ENCODE peak calls at places on chromosomes 16 and 17, in eight cellular contexts. P is mammary epithelial cell, B is adrenal gland, T is ovary, H is pancreas, R is endodermal cell, J is tibial nerve, K is uterus. M is an unnamed sample.

GRCh38 chr17:73420897-73421296 is 109.1 kb upstream of the CDC42EP4 start:
- DNase-seq in P (peak), B (no peak), T (no peak), H (no peak), R (peak), J (no peak), K (no peak), M (peak)

GRCh38 chr17:59331929-59332889 is 754 bp downstream of the YPEL2 start:
- DNase-seq in P (peak), B (peak), T (peak), H (peak), R (peak), J (no peak), K (peak), M (no peak)

GRCh38 chr16:82660078-82660645 is 33.4 kb downstream of the CDH13 start:
- DNase-seq in P (peak), B (no peak), T (no peak), H (no peak), R (no peak), J (no peak), K (no peak), M (peak)

GRCh38 chr17:28807925-28808641 is 34.5 kb downstream of the FAM222B start:
- DNase-seq in P (peak), B (peak), T (peak), H (no peak), R (peak), J (no peak), K (no peak), M (peak)

GRCh38 chr16:88309905-88310259 is 72.9 kb upstream of the ZNF469 start:
- DNase-seq in P (no peak), B (no peak), T (no peak), H (peak), R (no peak), J (no peak), K (no peak), M (no peak)

GRCh38 chr17:8803531-8804416 is 4.6 kb upstream of the MFSD6L start:
- DNase-seq in P (no peak), B (no peak), T (no peak), H (no peak), R (peak), J (no peak), K (no peak), M (no peak)

GRCh38 chr17:80866050-80866793 is 125.4 kb upstream of the CHMP6 start:
- DNase-seq in P (peak), B (peak), T (peak), H (peak), R (peak), J (peak), K (peak), M (peak)

GRCh38 chr17:37847811-37848331 is 76.3 kb upstream of the TBC1D3K start:
- DNase-seq in P (peak), B (no peak), T (no peak), H (no peak), R (no peak), J (no peak), K (no peak), M (peak)

GRCh38 chr17:33751702-33752065 is 458.6 kb upstream of the ASIC2 start:
- DNase-seq in P (no peak), B (no peak), T (no peak), H (no peak), R (peak), J (no peak), K (no peak), M (no peak)

GRCh38 chr16:14043278-14043677 is 27.8 kb upstream of the MRTFB start:
- DNase-seq in P (no peak), B (no peak), T (no peak), H (no peak), R (no peak), J (no peak), K (no peak), M (no peak)

GRCh38 chr16:69839798-69840409 is 77.8 kb downstream of the WWP2 start:
- DNase-seq in P (no peak), B (peak), T (no peak), H (peak), R (no peak), J (no peak), K (no peak), M (no peak)

GRCh38 chr17:50642722-50643656 is 8.3 kb downstream of the ABCC3 start:
- DNase-seq in P (peak), B (peak), T (no peak), H (no peak), R (peak), J (no peak), K (no peak), M (peak)

GRCh38 chr17:33387406-33387805 is 94.3 kb upstream of the ASIC2 start:
- DNase-seq in P (no peak), B (no peak), T (no peak), H (no peak), R (no peak), J (no peak), K (no peak), M (no peak)

GRCh38 chr17:6304894-6305612 is 129.9 kb downstream of the AIPL1 start:
- DNase-seq in P (no peak), B (no peak), T (no peak), H (no peak), R (no peak), J (no peak), K (no peak), M (no peak)

GRCh38 chr17:63984651-63985386 is 12.1 kb upstream of the SCN4A start:
- DNase-seq in P (peak), B (peak), T (peak), H (no peak), R (no peak), J (no peak), K (no peak), M (peak)

GRCh38 chr16:18804540-18804939 is 3.2 kb upstream of the ARL6IP1 start:
- DNase-seq in P (no peak), B (no peak), T (no peak), H (no peak), R (peak), J (no peak), K (no peak), M (no peak)

GRCh38 chr17:47703191-47703591 is 9.2 kb downstream of the TBKBP1 start:
- DNase-seq in P (no peak), B (no peak), T (peak), H (peak), R (no peak), J (no peak), K (no peak), M (no peak)

GRCh38 chr16:68227850-68228553 is 7.9 kb downstream of the ESRP2 start:
- DNase-seq in P (no peak), B (no peak), T (no peak), H (peak), R (peak), J (no peak), K (no peak), M (no peak)

GRCh38 chr16:64397042-64397441 is 724.8 kb downstream of the CDH11 start:
- DNase-seq in P (no peak), B (no peak), T (no peak), H (no peak), R (no peak), J (no peak), K (no peak), M (peak)

GRCh38 chr17:13725286-13725990 is 123.7 kb upstream of the HS3ST3A1 start:
- DNase-seq in P (no peak), B (no peak), T (no peak), H (no peak), R (no peak), J (no peak), K (no peak), M (no peak)

GRCh38 chr16:81687183-81687456 is 92.0 kb upstream of the PLCG2 start:
- DNase-seq in P (no peak), B (no peak), T (no peak), H (no peak), R (no peak), J (no peak), K (no peak), M (no peak)

GRCh38 chr16:1762196-1762878 is 9.0 kb downstream of the NME3 start:
- DNase-seq in P (no peak), B (no peak), T (no peak), H (peak), R (no peak), J (no peak), K (no peak), M (no peak)

GRCh38 chr16:27387724-27388123 is 14.2 kb upstream of the IL21R start:
- DNase-seq in P (no peak), B (no peak), T (no peak), H (no peak), R (no peak), J (no peak), K (no peak), M (no peak)

GRCh38 chr16:81181013-81181720 is 57.3 kb upstream of the BCO1 start:
- DNase-seq in P (peak), B (peak), T (peak), H (no peak), R (peak), J (peak), K (peak), M (peak)

GRCh38 chr17:32742686-32743538 is 134.0 kb downstream of the MYO1D start:
- DNase-seq in P (no peak), B (no peak), T (no peak), H (no peak), R (no peak), J (no peak), K (no peak), M (no peak)

GRCh38 chr17:80106176-80106575 is 4.8 kb downstream of the GAA start:
- DNase-seq in P (no peak), B (no peak), T (no peak), H (peak), R (no peak), J (no peak), K (no peak), M (no peak)

GRCh38 chr17:9107527-9107926 is 86.2 kb downstream of the NTN1 start:
- DNase-seq in P (no peak), B (no peak), T (no peak), H (no peak), R (peak), J (no peak), K (no peak), M (no peak)

GRCh38 chr17:45577571-45578279 is 87.2 kb upstream of the PLEKHM1 start:
- DNase-seq in P (no peak), B (peak), T (no peak), H (no peak), R (no peak), J (no peak), K (no peak), M (no peak)

GRCh38 chr16:85402910-85403692 is 210.0 kb upstream of the GSE1 start:
- DNase-seq in P (no peak), B (peak), T (peak), H (peak), R (peak), J (peak), K (peak), M (peak)

GRCh38 chr17:41619162-41619933 is 5.0 kb downstream of the KRT17 start:
- DNase-seq in P (peak), B (no peak), T (no peak), H (no peak), R (peak), J (no peak), K (no peak), M (peak)

GRCh38 chr16:3180445-3180878 is 7.5 kb upstream of the OR1F1 start:
- DNase-seq in P (peak), B (no peak), T (no peak), H (no peak), R (peak), J (no peak), K (no peak), M (peak)

GRCh38 chr16:3183445-3184139 is 4.4 kb upstream of the OR1F1 start:
- DNase-seq in P (no peak), B (no peak), T (no peak), H (no peak), R (peak), J (no peak), K (no peak), M (no peak)

GRCh38 chr16:3186946-3187690 is 886 bp upstream of the OR1F1 start:
- DNase-seq in P (no peak), B (no peak), T (no peak), H (no peak), R (peak), J (no peak), K (no peak), M (no peak)

GRCh38 chr16:3179651-3180050 is 8.4 kb upstream of the OR1F1 start:
- DNase-seq in P (no peak), B (no peak), T (no peak), H (no peak), R (no peak), J (no peak), K (no peak), M (no peak)

DNA sequence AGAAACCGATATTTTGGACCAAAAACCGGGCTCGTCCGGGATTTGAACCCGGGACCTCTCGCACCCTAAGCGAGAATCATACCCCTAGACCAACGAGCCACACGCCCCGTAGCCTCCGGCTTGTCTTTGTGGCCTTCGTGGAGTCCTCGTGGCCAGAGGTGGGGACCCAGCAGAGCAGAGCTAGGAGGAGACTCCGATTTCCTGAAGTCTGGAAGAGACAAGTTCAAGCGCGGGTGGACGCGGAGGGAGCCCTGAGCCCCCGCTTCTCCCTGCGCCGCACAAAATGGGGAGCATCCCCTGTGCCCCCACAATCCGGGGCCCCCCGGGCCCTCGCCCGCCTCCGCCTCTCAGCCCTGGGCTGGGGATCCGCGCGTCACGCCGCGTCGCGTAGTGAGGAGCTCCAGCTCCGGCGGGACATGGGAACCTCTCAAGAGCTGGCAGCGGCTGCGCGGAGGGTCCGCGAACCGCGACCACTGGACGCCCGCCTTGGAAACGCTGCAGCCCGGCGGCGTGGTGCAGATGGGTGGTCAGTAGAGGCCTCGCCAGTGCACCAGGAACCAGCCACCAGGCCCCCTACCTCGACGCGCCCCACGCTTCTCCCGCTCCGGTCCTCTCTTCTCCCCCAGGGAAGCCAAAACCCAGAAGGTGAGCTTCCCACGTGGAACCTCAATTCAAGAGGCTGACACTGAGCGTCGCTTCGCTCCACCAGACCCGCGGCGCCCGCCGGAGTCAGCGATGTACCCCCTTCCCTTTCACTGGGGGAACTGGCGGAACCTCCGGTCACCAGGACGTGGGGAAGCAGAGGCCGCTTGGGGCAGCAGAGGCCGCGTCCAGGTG is 5.2 kb upstream of the OR1F1 start:
- DNase-seq in P (peak), B (no peak), T (no peak), H (no peak), R (peak), J (no peak), K (no peak), M (peak)
- TF ChIP-seq CTCF in P (peak), B (no peak), T (no peak), H (no peak), R (peak), J (no peak), K (peak), M (peak)

DNA sequence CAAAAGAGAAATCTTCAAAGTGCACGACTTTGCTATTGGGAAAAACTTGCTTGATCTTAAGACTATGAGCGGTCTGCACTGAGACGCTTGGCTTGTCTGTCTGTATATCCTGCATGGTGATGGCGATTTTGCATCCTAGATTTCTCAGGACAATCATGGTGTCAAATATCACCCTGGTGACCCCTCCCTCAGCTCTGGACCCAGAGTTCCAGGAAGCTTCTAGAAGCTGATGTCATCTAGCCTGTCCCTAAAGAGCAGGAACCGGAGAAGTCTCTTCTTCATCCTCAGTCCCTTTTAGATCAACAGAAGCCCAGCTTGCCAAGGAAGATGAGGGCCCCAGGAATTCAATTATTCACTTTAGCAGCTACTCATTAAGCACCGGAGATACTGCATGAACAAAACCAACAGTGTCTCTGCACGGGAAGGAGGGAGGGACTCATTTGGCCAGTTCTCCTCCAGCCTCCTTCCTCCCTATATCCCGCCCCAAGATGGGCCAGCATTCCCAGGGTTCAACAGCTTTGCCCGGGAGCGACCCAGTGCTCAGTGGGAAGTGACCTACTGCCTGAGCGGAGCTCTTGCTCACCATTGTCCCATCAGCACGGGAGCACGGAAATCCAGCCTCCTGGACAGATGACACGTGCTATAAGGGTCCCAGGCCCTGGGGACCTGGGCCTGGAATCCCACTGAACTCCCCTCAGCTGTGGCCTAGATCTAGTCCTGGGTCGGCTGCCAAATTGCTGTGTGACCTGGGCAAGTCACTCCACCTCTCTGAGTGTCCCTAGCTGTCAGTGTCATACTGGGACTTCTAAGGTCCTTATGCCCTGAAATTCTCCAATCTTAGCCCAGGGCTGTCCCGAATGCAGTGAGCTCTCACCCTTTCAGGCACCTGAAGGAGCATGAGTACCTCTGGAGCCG is 3.8 kb downstream of the EMP2 start:
- DNase-seq in P (no peak), B (no peak), T (no peak), H (no peak), R (no peak), J (no peak), K (no peak), M (no peak)
- H3K4me3 ChIP-seq in P (no peak), B (no peak), T (no peak), H (no peak), R (no peak), J (no peak), K (no peak), M (no peak)

GRCh38 chr17:74601944-74602572 is 10.0 kb upstream of the CD300LD start:
- DNase-seq in P (peak), B (no peak), T (no peak), H (no peak), R (peak), J (no peak), K (no peak), M (peak)
- TF ChIP-seq CTCF in P (peak), B (peak), T (no peak), H (no peak), R (peak), J (peak), K (no peak), M (peak)

GRCh38 chr16:51153275-51153991 is 2.4 kb upstream of the SALL1 start:
- DNase-seq in P (no peak), B (no peak), T (no peak), H (no peak), R (peak), J (no peak), K (peak), M (no peak)
- H3K4me3 ChIP-seq in P (no peak), B (no peak), T (peak), H (peak), R (peak), J (no peak), K (peak), M (no peak)

GRCh38 chr17:77667478-77667877 is 291.0 kb upstream of the TNRC6C start:
- DNase-seq in P (no peak), B (no peak), T (no peak), H (no peak), R (no peak), J (no peak), K (no peak), M (no peak)
- TF ChIP-seq CTCF in P (no peak), B (no peak), T (no peak), H (no peak), R (no peak), J (no peak), K (no peak), M (no peak)

DNA sequence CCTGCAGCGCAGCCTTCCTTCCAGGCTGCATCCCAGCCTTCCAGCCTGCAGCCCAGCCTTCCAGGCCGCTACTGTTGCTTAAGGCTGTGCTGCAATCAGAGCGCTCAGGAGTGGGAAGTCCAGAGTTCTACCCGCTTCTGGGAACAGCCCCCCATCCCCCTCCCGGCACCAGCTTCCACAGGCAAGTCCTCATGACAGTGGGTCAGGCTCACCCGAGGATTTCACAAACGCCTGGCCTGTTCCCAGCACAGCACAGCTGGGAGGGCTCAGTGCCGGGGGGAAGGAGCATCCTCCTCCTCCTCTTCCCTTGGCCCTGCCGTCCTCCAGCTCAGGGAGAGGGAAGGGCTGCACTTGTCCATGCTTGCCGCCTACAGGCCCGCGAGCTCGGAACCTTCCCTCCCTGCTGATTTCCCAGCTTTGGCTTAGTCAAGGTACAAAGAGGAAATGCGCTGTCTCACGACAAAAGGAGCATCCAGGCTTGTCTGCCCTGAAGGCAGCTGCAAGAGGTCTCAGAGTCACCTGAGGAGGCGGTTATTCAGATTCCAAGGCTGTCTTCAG is 8.3 kb downstream of the SOCS3 start:
- DNase-seq in P (peak), B (peak), T (peak), H (peak), R (peak), J (peak), K (peak), M (peak)
- H3K4me3 ChIP-seq in P (no peak), B (no peak), T (no peak), H (no peak), R (no peak), J (no peak), K (no peak), M (no peak)